ENCODE peak calls at places on chromosomes 12 and 14, in nine cellular contexts. One of them, this sample, is unnamed.

GRCh38 chr14:36509056-36509917 is 10.7 kb downstream of the NKX2-1 start:
- DNase-seq in heart right ventricle: no peak
- DNase-seq in H9: no peak
- DNase-seq in GM12864: no peak
- DNase-seq in AG10803: no peak
- DNase-seq in retinal pigment epithelial cell: no peak
- DNase-seq in cardiac fibroblast: no peak
- DNase-seq in fibroblast of lung: no peak
- DNase-seq in epithelial cell of proximal tubule: no peak
- DNase-seq in this sample: peak

GRCh38 chr12:28191690-28192089 is 1.4 kb downstream of the CCDC91 start:
- DNase-seq in heart right ventricle: no peak
- DNase-seq in H9: no peak
- DNase-seq in GM12864: no peak
- DNase-seq in AG10803: peak
- DNase-seq in retinal pigment epithelial cell: no peak
- DNase-seq in cardiac fibroblast: peak
- DNase-seq in fibroblast of lung: peak
- DNase-seq in epithelial cell of proximal tubule: no peak
- DNase-seq in this sample: no peak

GRCh38 chr14:61502459-61503093 is 181.2 kb downstream of the PRKCH start:
- DNase-seq in heart right ventricle: no peak
- DNase-seq in H9: peak
- DNase-seq in GM12864: no peak
- DNase-seq in AG10803: no peak
- DNase-seq in retinal pigment epithelial cell: no peak
- DNase-seq in cardiac fibroblast: no peak
- DNase-seq in fibroblast of lung: peak
- DNase-seq in epithelial cell of proximal tubule: peak
- DNase-seq in this sample: no peak

GRCh38 chr12:125097427-125097826 is 32.2 kb downstream of the AACS start:
- DNase-seq in heart right ventricle: no peak
- DNase-seq in H9: no peak
- DNase-seq in GM12864: no peak
- DNase-seq in AG10803: no peak
- DNase-seq in retinal pigment epithelial cell: no peak
- DNase-seq in cardiac fibroblast: no peak
- DNase-seq in fibroblast of lung: no peak
- DNase-seq in epithelial cell of proximal tubule: no peak
- DNase-seq in this sample: no peak

GRCh38 chr14:101176535-101177205 is 273.1 kb upstream of the RTL1 start:
- DNase-seq in heart right ventricle: no peak
- DNase-seq in H9: peak
- DNase-seq in GM12864: no peak
- DNase-seq in AG10803: no peak
- DNase-seq in retinal pigment epithelial cell: no peak
- DNase-seq in cardiac fibroblast: no peak
- DNase-seq in fibroblast of lung: no peak
- DNase-seq in epithelial cell of proximal tubule: no peak
- DNase-seq in this sample: peak

GRCh38 chr12:89988556-89988955 is 279.9 kb upstream of the ATP2B1 start:
- DNase-seq in heart right ventricle: no peak
- DNase-seq in H9: no peak
- DNase-seq in GM12864: no peak
- DNase-seq in AG10803: no peak
- DNase-seq in retinal pigment epithelial cell: no peak
- DNase-seq in cardiac fibroblast: no peak
- DNase-seq in fibroblast of lung: no peak
- DNase-seq in epithelial cell of proximal tubule: no peak
- DNase-seq in this sample: no peak

GRCh38 chr12:25982416-25982815 is 23.9 kb downstream of the RASSF8 start:
- DNase-seq in heart right ventricle: no peak
- DNase-seq in H9: no peak
- DNase-seq in GM12864: no peak
- DNase-seq in AG10803: no peak
- DNase-seq in retinal pigment epithelial cell: no peak
- DNase-seq in cardiac fibroblast: no peak
- DNase-seq in fibroblast of lung: no peak
- DNase-seq in epithelial cell of proximal tubule: no peak
- DNase-seq in this sample: no peak

GRCh38 chr12:104998423-104999346 is 12.6 kb downstream of the NOPCHAP1 start:
- DNase-seq in heart right ventricle: no peak
- DNase-seq in H9: no peak
- DNase-seq in GM12864: no peak
- DNase-seq in AG10803: no peak
- DNase-seq in retinal pigment epithelial cell: no peak
- DNase-seq in cardiac fibroblast: no peak
- DNase-seq in fibroblast of lung: no peak
- DNase-seq in epithelial cell of proximal tubule: no peak
- DNase-seq in this sample: no peak

GRCh38 chr14:92888896-92889295 is 34.1 kb upstream of the CHGA start:
- DNase-seq in heart right ventricle: no peak
- DNase-seq in H9: no peak
- DNase-seq in GM12864: no peak
- DNase-seq in AG10803: no peak
- DNase-seq in retinal pigment epithelial cell: no peak
- DNase-seq in cardiac fibroblast: no peak
- DNase-seq in fibroblast of lung: no peak
- DNase-seq in epithelial cell of proximal tubule: no peak
- DNase-seq in this sample: no peak

GRCh38 chr12:42798811-42799438 is 209.4 kb upstream of the PRICKLE1 start:
- DNase-seq in heart right ventricle: no peak
- DNase-seq in H9: no peak
- DNase-seq in GM12864: no peak
- DNase-seq in AG10803: peak
- DNase-seq in retinal pigment epithelial cell: no peak
- DNase-seq in cardiac fibroblast: no peak
- DNase-seq in fibroblast of lung: peak
- DNase-seq in epithelial cell of proximal tubule: no peak
- DNase-seq in this sample: no peak

GRCh38 chr12:125188912-125189881 is 124.0 kb downstream of the AACS start:
- DNase-seq in heart right ventricle: no peak
- DNase-seq in H9: no peak
- DNase-seq in GM12864: no peak
- DNase-seq in AG10803: no peak
- DNase-seq in retinal pigment epithelial cell: no peak
- DNase-seq in cardiac fibroblast: no peak
- DNase-seq in fibroblast of lung: no peak
- DNase-seq in epithelial cell of proximal tubule: no peak
- DNase-seq in this sample: no peak

GRCh38 chr14:37870947-37871346 is 275.5 kb downstream of the TTC6 start:
- DNase-seq in heart right ventricle: no peak
- DNase-seq in H9: no peak
- DNase-seq in GM12864: no peak
- DNase-seq in AG10803: no peak
- DNase-seq in retinal pigment epithelial cell: no peak
- DNase-seq in cardiac fibroblast: no peak
- DNase-seq in fibroblast of lung: no peak
- DNase-seq in epithelial cell of proximal tubule: no peak
- DNase-seq in this sample: no peak

GRCh38 chr14:90775441-90775840 is 40.8 kb downstream of the TTC7B start:
- DNase-seq in heart right ventricle: no peak
- DNase-seq in H9: no peak
- DNase-seq in GM12864: no peak
- DNase-seq in AG10803: no peak
- DNase-seq in retinal pigment epithelial cell: no peak
- DNase-seq in cardiac fibroblast: no peak
- DNase-seq in fibroblast of lung: no peak
- DNase-seq in epithelial cell of proximal tubule: no peak
- DNase-seq in this sample: no peak

DNA sequence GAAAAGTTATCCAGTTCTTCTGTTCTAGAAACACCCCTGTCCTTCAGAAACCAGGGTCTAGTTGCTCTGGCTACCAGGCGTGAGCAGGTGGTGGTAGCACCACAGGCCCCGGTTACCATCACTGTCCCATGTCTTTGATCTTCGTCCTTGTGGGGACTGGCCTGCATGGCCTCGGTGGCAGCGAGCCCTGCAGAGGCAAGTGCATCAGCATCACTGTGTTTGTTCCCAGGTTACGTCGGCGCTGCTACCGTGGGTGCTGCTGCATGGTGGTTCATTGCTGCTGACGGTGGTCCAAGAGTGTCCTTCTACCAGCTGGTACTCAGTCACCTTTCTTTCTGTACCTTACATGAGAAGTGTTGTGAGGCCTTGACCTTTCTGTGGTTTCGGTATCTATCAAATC is 58.9 kb downstream of the ANAPC7 start:
- DNase-seq in heart right ventricle: no peak
- DNase-seq in H9: no peak
- DNase-seq in GM12864: no peak
- DNase-seq in AG10803: no peak
- DNase-seq in retinal pigment epithelial cell: no peak
- DNase-seq in cardiac fibroblast: no peak
- DNase-seq in fibroblast of lung: no peak
- DNase-seq in epithelial cell of proximal tubule: no peak
- DNase-seq in this sample: no peak
- TF ChIP-seq CTCF in heart right ventricle: no peak
- TF ChIP-seq CTCF in H9: no peak
- TF ChIP-seq CTCF in GM12864: no peak
- TF ChIP-seq CTCF in AG10803: no peak
- TF ChIP-seq CTCF in retinal pigment epithelial cell: no peak
- TF ChIP-seq CTCF in cardiac fibroblast: no peak
- TF ChIP-seq CTCF in fibroblast of lung: no peak
- TF ChIP-seq CTCF in epithelial cell of proximal tubule: no peak
- TF ChIP-seq CTCF in this sample: no peak

GRCh38 chr12:59164991-59165718 is 244.9 kb upstream of the LRIG3 start:
- DNase-seq in heart right ventricle: no peak
- DNase-seq in H9: no peak
- DNase-seq in GM12864: no peak
- DNase-seq in AG10803: peak
- DNase-seq in retinal pigment epithelial cell: no peak
- DNase-seq in cardiac fibroblast: peak
- DNase-seq in fibroblast of lung: peak
- DNase-seq in epithelial cell of proximal tubule: no peak
- DNase-seq in this sample: no peak
- TF ChIP-seq CTCF in heart right ventricle: peak
- TF ChIP-seq CTCF in H9: peak
- TF ChIP-seq CTCF in GM12864: no peak
- TF ChIP-seq CTCF in AG10803: peak
- TF ChIP-seq CTCF in retinal pigment epithelial cell: peak
- TF ChIP-seq CTCF in cardiac fibroblast: peak
- TF ChIP-seq CTCF in fibroblast of lung: peak
- TF ChIP-seq CTCF in epithelial cell of proximal tubule: peak
- TF ChIP-seq CTCF in this sample: peak

DNA sequence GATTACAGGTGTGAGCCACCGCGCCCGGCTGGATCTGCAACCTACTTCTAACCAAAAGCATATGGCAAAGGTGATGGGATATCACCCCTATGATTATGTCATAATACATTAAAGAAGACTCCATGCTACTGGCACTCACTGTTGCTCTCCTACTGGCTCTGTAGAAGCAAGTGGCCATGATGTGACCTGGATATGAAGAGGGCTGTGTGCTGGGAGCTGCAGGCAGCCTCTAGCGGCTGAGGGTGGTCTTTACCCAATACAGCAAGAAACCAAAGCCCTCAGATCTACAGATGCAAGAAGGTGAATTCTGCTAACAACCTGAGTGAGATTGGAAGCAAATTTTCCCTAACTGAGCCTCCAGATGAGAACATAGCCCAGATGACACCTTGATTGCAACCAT is 34.2 kb upstream of the TRIM9 start:
- DNase-seq in heart right ventricle: no peak
- DNase-seq in H9: no peak
- DNase-seq in GM12864: no peak
- DNase-seq in AG10803: no peak
- DNase-seq in retinal pigment epithelial cell: no peak
- DNase-seq in cardiac fibroblast: no peak
- DNase-seq in fibroblast of lung: no peak
- DNase-seq in epithelial cell of proximal tubule: no peak
- DNase-seq in this sample: no peak
- TF ChIP-seq CTCF in heart right ventricle: no peak
- TF ChIP-seq CTCF in H9: peak
- TF ChIP-seq CTCF in GM12864: peak
- TF ChIP-seq CTCF in AG10803: no peak
- TF ChIP-seq CTCF in retinal pigment epithelial cell: no peak
- TF ChIP-seq CTCF in cardiac fibroblast: no peak
- TF ChIP-seq CTCF in fibroblast of lung: no peak
- TF ChIP-seq CTCF in epithelial cell of proximal tubule: no peak
- TF ChIP-seq CTCF in this sample: no peak

GRCh38 chr12:67457799-67458680 is 188.9 kb downstream of the CAND1 start:
- DNase-seq in heart right ventricle: no peak
- DNase-seq in H9: no peak
- DNase-seq in GM12864: no peak
- DNase-seq in AG10803: peak
- DNase-seq in retinal pigment epithelial cell: no peak
- DNase-seq in cardiac fibroblast: peak
- DNase-seq in fibroblast of lung: no peak
- DNase-seq in epithelial cell of proximal tubule: no peak
- DNase-seq in this sample: no peak
- TF ChIP-seq CTCF in heart right ventricle: peak
- TF ChIP-seq CTCF in H9: peak
- TF ChIP-seq CTCF in GM12864: peak
- TF ChIP-seq CTCF in AG10803: peak
- TF ChIP-seq CTCF in retinal pigment epithelial cell: peak
- TF ChIP-seq CTCF in cardiac fibroblast: peak
- TF ChIP-seq CTCF in fibroblast of lung: peak
- TF ChIP-seq CTCF in epithelial cell of proximal tubule: peak
- TF ChIP-seq CTCF in this sample: peak

GRCh38 chr14:95044463-95045254 is 112.7 kb downstream of the DICER1 start:
- DNase-seq in heart right ventricle: no peak
- DNase-seq in H9: peak
- DNase-seq in GM12864: no peak
- DNase-seq in AG10803: no peak
- DNase-seq in retinal pigment epithelial cell: no peak
- DNase-seq in cardiac fibroblast: no peak
- DNase-seq in fibroblast of lung: no peak
- DNase-seq in epithelial cell of proximal tubule: no peak
- DNase-seq in this sample: no peak
- TF ChIP-seq CTCF in heart right ventricle: no peak
- TF ChIP-seq CTCF in H9: peak
- TF ChIP-seq CTCF in GM12864: no peak
- TF ChIP-seq CTCF in AG10803: no peak
- TF ChIP-seq CTCF in retinal pigment epithelial cell: no peak
- TF ChIP-seq CTCF in cardiac fibroblast: no peak
- TF ChIP-seq CTCF in fibroblast of lung: no peak
- TF ChIP-seq CTCF in epithelial cell of proximal tubule: no peak
- TF ChIP-seq CTCF in this sample: no peak

DNA sequence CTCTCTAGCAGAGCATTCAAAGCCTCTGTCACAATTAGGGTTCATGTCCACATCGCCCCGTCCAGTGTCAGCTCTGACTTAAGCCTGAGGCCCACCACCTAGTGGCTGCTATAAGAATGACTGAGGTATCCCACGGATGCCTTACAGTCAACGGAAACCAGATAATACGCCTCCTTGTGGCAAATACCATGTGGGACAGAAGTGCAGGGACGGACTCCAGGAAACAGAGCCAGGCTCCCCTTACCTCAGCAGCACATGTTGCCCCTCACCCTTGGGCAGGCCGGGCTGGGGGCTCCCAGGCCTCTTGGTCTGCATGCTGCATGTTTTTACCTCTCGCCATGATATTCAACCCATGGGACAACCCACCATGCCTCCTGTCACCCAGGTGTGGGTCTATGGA is 86.3 kb downstream of the VWF start:
- DNase-seq in heart right ventricle: no peak
- DNase-seq in H9: peak
- DNase-seq in GM12864: peak
- DNase-seq in AG10803: peak
- DNase-seq in retinal pigment epithelial cell: peak
- DNase-seq in cardiac fibroblast: peak
- DNase-seq in fibroblast of lung: peak
- DNase-seq in epithelial cell of proximal tubule: peak
- DNase-seq in this sample: peak
- TF ChIP-seq CTCF in heart right ventricle: peak
- TF ChIP-seq CTCF in H9: peak
- TF ChIP-seq CTCF in GM12864: peak
- TF ChIP-seq CTCF in AG10803: peak
- TF ChIP-seq CTCF in retinal pigment epithelial cell: peak
- TF ChIP-seq CTCF in cardiac fibroblast: peak
- TF ChIP-seq CTCF in fibroblast of lung: peak
- TF ChIP-seq CTCF in epithelial cell of proximal tubule: peak
- TF ChIP-seq CTCF in this sample: peak

GRCh38 chr12:65699251-65699650 is 125.0 kb upstream of the HMGA2 start:
- DNase-seq in heart right ventricle: no peak
- DNase-seq in H9: no peak
- DNase-seq in GM12864: no peak
- DNase-seq in AG10803: peak
- DNase-seq in retinal pigment epithelial cell: no peak
- DNase-seq in cardiac fibroblast: peak
- DNase-seq in fibroblast of lung: peak
- DNase-seq in epithelial cell of proximal tubule: no peak
- DNase-seq in this sample: no peak
- TF ChIP-seq CTCF in heart right ventricle: no peak
- TF ChIP-seq CTCF in H9: no peak
- TF ChIP-seq CTCF in GM12864: no peak
- TF ChIP-seq CTCF in AG10803: peak
- TF ChIP-seq CTCF in retinal pigment epithelial cell: peak
- TF ChIP-seq CTCF in cardiac fibroblast: peak
- TF ChIP-seq CTCF in fibroblast of lung: peak
- TF ChIP-seq CTCF in epithelial cell of proximal tubule: peak
- TF ChIP-seq CTCF in this sample: no peak

This sample was measured in GM13977.